ENCODE peak calls at places on chromosomes 3 and 15, in six cellular contexts. F is cardiac muscle cell; E is ELR; T is stimulated activated CD4-positive, alpha-beta T cell treated with anti-CD3 and anti-CD28 coated beads, Interleukin-2, amount 100 ng/mL, for 24 hours; W is stimulated activated naive B cell treated with anti-CD40 and anti-IgM and Interleukin-4, amounts not matched to agents 10 μg/mL and 1 μg/mL and 100 μg/mL, for 72 hours; G is COR-L47. M is an unnamed sample.

GRCh38 chr3:53842436-53843194 is 3.6 kb downstream of the CHDH start:
- DNase-seq in F (peak), E (peak), T (no peak), W (no peak), G (peak), M (no peak)

GRCh38 chr3:105806361-105806760 is 62.5 kb downstream of the CBLB start:
- DNase-seq in F (no peak), E (peak), T (no peak), W (no peak), G (no peak), M (no peak)

GRCh38 chr3:4726549-4726948 is 233.4 kb downstream of the ITPR1 start:
- DNase-seq in F (no peak), E (peak), T (no peak), W (no peak), G (no peak), M (no peak)

GRCh38 chr3:155637567-155637966 is 107.3 kb downstream of the PLCH1 start:
- DNase-seq in F (no peak), E (no peak), T (no peak), W (no peak), G (no peak), M (no peak)

GRCh38 chr3:124351430-124352142 is 359.7 kb upstream of the ROPN1 start:
- DNase-seq in F (peak), E (peak), T (no peak), W (no peak), G (peak), M (no peak)

GRCh38 chr15:68258684-68259083 is 18.9 kb upstream of the FEM1B start:
- DNase-seq in F (no peak), E (no peak), T (peak), W (no peak), G (no peak), M (peak)

GRCh38 chr3:59313365-59313764 is 263.5 kb upstream of the CFAP20DC start:
- DNase-seq in F (peak), E (peak), T (peak), W (peak), G (no peak), M (no peak)

GRCh38 chr3:120089089-120089488 is 5.2 kb downstream of the GSK3B start:
- DNase-seq in F (no peak), E (no peak), T (no peak), W (no peak), G (no peak), M (no peak)

GRCh38 chr3:154085799-154086198 is 35.4 kb upstream of the ARHGEF26 start:
- DNase-seq in F (no peak), E (peak), T (no peak), W (no peak), G (no peak), M (no peak)

GRCh38 chr3:64215559-64215958 is 9.7 kb downstream of the PRICKLE2 start:
- DNase-seq in F (no peak), E (no peak), T (no peak), W (no peak), G (no peak), M (no peak)

GRCh38 chr3:172288625-172289024 is 159.6 kb downstream of the GHSR start:
- DNase-seq in F (no peak), E (no peak), T (no peak), W (no peak), G (no peak), M (no peak)

GRCh38 chr15:48582472-48583235 is 62.9 kb downstream of the FBN1 start:
- DNase-seq in F (no peak), E (no peak), T (no peak), W (no peak), G (no peak), M (no peak)

GRCh38 chr3:127216415-127217261 is 23.7 kb downstream of the PRR23E start:
- DNase-seq in F (no peak), E (no peak), T (no peak), W (peak), G (peak), M (no peak)

GRCh38 chr3:191391873-191392808 is 61.8 kb upstream of the UTS2B start:
- DNase-seq in F (no peak), E (no peak), T (no peak), W (no peak), G (no peak), M (no peak)

GRCh38 chr3:10370429-10370828 is 49.5 kb upstream of the SEC13 start:
- DNase-seq in F (no peak), E (peak), T (peak), W (no peak), G (no peak), M (no peak)

GRCh38 chr15:26712350-26712749 is 60.5 kb downstream of the GABRB3 start:
- DNase-seq in F (peak), E (no peak), T (no peak), W (no peak), G (no peak), M (no peak)

GRCh38 chr3:16936233-16936632 is 51.5 kb downstream of the PLCL2 start:
- DNase-seq in F (no peak), E (no peak), T (no peak), W (no peak), G (no peak), M (no peak)

GRCh38 chr3:118527527-118528044 is 507.1 kb downstream of the IGSF11 start:
- DNase-seq in F (no peak), E (no peak), T (no peak), W (no peak), G (no peak), M (no peak)

GRCh38 chr3:139934557-139935070 is 371 bp upstream of the CLSTN2 start:
- DNase-seq in F (peak), E (no peak), T (peak), W (no peak), G (peak), M (no peak)

GRCh38 chr3:37197810-37198371 is 23.5 kb upstream of the LRRFIP2 start:
- DNase-seq in F (no peak), E (peak), T (no peak), W (no peak), G (no peak), M (no peak)

GRCh38 chr3:48394391-48394790 is 22.4 kb downstream of the FBXW12 start:
- DNase-seq in F (no peak), E (no peak), T (no peak), W (no peak), G (no peak), M (no peak)

GRCh38 chr15:66251790-66252355 is 1.7 kb downstream of the MEGF11 start:
- DNase-seq in F (peak), E (peak), T (peak), W (no peak), G (no peak), M (no peak)